ENCODE peak calls at places on chromosome 19, in four cellular contexts. F is cardiac fibroblast; T is GM23338; O is stimulated activated CD8-positive, alpha-beta memory T cell treated with anti-CD3 and anti-CD28 coated beads, Interleukin-4, amount 100 ng/mL, for 24 hours. Q is an unnamed sample.

GRCh38 chr19:41951686-41952172 is 7.4 kb downstream of the RABAC1 start:
- DNase-seq in O (peak), F (peak), T (peak), Q (peak)

GRCh38 chr19:19485161-19485997 is 30.0 kb downstream of the TSSK6 start:
- DNase-seq in O (no peak), F (peak), T (no peak), Q (peak)

GRCh38 chr19:3821857-3822364 is 35.7 kb upstream of the MATK start:
- DNase-seq in F (peak), O (peak), T (peak), Q (peak)

GRCh38 chr19:31316201-31316951 is 32.9 kb downstream of the TSHZ3 start:
- DNase-seq in O (no peak), T (peak), F (peak), Q (peak)

GRCh38 chr19:38134538-38135149 is 89.4 kb downstream of the DPF1 start:
- DNase-seq in T (peak), O (no peak), F (peak), Q (peak)

GRCh38 chr19:844300-844971 is 3.6 kb downstream of the PRTN3 start:
- DNase-seq in T (no peak), F (no peak), O (no peak), Q (no peak)

GRCh38 chr19:1816530-1817298 is 4.6 kb upstream of the ATP8B3 start:
- DNase-seq in T (no peak), F (no peak), O (no peak), Q (no peak)

GRCh38 chr19:10269333-10270179 is 1.4 kb upstream of the ICAM1 start:
- DNase-seq in T (peak), O (peak), F (peak), Q (peak)

GRCh38 chr19:35673121-35673804 is 6.9 kb downstream of the UPK1A start:
- DNase-seq in T (peak), O (peak), F (peak), Q (peak)

GRCh38 chr19:2722541-2723344 is 1.6 kb upstream of the DIRAS1 start:
- DNase-seq in O (no peak), F (peak), T (peak), Q (no peak)

GRCh38 chr19:41604831-41605230 is 22.0 kb downstream of the CEACAM4 start:
- DNase-seq in T (no peak), F (no peak), O (no peak), Q (no peak)

GRCh38 chr19:45467456-45468158 is at the start of gene FOSB:
- DNase-seq in T (peak), F (peak), O (peak), Q (peak)

GRCh38 chr19:55241143-55241934 is 12.8 kb upstream of the TMEM86B start:
- DNase-seq in F (no peak), O (no peak), T (no peak), Q (no peak)

GRCh38 chr19:12996542-12997094 is 1.3 kb downstream of the NFIX start:
- DNase-seq in O (no peak), T (peak), F (peak), Q (peak)

GRCh38 chr19:6687117-6687516 is 17.2 kb upstream of the TNFSF14 start:
- DNase-seq in O (no peak), T (no peak), F (no peak), Q (no peak)

GRCh38 chr19:29617336-29618266 is 11.5 kb downstream of the POP4 start:
- DNase-seq in O (no peak), T (no peak), F (no peak), Q (no peak)

GRCh38 chr19:53432088-53432661 is 391 bp downstream of the ZNF761 start:
- DNase-seq in O (no peak), T (peak), F (peak), Q (peak)

GRCh38 chr19:36169084-36169760 is 17.0 kb upstream of the COX7A1 start:
- DNase-seq in T (peak), O (no peak), F (peak), Q (no peak)

GRCh38 chr19:48354332-48354992 is 9.3 kb downstream of the TMEM143 start:
- DNase-seq in F (no peak), O (no peak), T (no peak), Q (no peak)

GRCh38 chr19:40357655-40358054 is 9.2 kb downstream of the PLD3 start:
- DNase-seq in F (no peak), T (no peak), O (no peak), Q (no peak)

GRCh38 chr19:14113762-14114414 is 3.7 kb downstream of the PRKACA start:
- DNase-seq in F (no peak), T (peak), O (no peak), Q (peak)

GRCh38 chr19:20103091-20103501 is 25.3 kb downstream of the ZNF90 start:
- DNase-seq in F (no peak), T (peak), O (no peak), Q (peak)